ENCODE peak calls at places on chromosomes 16 and 17, in four cellular contexts. I is globus pallidus; P is stimulated activated CD4-positive, alpha-beta T cell treated with anti-CD3 and anti-CD28 coated beads, Interleukin-2, amount 100 ng/mL, for 24 hours; T is bronchial epithelial cell. X is an unnamed sample.
A peak's percentile ranks its signal among the peaks of the same experiment; 100 is the strongest.

GRCh38 chr17:3556239-3556904 is 1.2 kb downstream of the TRPV3 start:
- DNase-seq in I (no peak), P (no peak), T (no peak), X (no peak)

GRCh38 chr17:58285422-58285810 is 4.7 kb upstream of the MPO start:
- DNase-seq in I (no peak), P (no peak), T (no peak), X (no peak)

GRCh38 chr16:68381363-68381724 is 67.0 kb downstream of the SMPD3 start:
- DNase-seq in I (no peak), P (no peak), T (no peak), X (no peak)

GRCh38 chr17:30225919-30226553 is 9.5 kb downstream of the SLC6A4 start:
- DNase-seq in I (no peak), P (no peak), T (no peak), X (no peak)

GRCh38 chr17:81161972-81162371 is 3.3 kb upstream of the PVALEF start:
- DNase-seq in I (no peak), P (no peak), T (no peak), X (no peak)

GRCh38 chr17:74852237-74853047 is 7.2 kb downstream of the GRIN2C start:
- DNase-seq in I (no peak), P (peak; percentile 72), T (peak; percentile 44), X (peak; percentile 88)

GRCh38 chr17:81489012-81489968 is 23.3 kb downstream of the ACTG1 start:
- DNase-seq in I (no peak), P (no peak), T (no peak), X (peak; percentile 69)

GRCh38 chr16:30844671-30845449 is 49.0 kb downstream of the BCL7C start:
- DNase-seq in I (peak; percentile 88), P (peak; percentile 72), T (peak; percentile 77), X (peak; percentile 74)

GRCh38 chr16:53055603-53056527 is 1.1 kb downstream of the CHD9 start:
- DNase-seq in I (peak; percentile 46), P (peak; percentile 7), T (no peak), X (no peak)

GRCh38 chr16:69927056-69927757 is 23.9 kb upstream of the CLEC18A start:
- DNase-seq in I (peak; percentile 73), P (no peak), T (no peak), X (no peak)

GRCh38 chr16:19105891-19106624 is 7.7 kb upstream of the ITPRIPL2 start:
- DNase-seq in I (no peak), P (no peak), T (no peak), X (no peak)

GRCh38 chr16:3171181-3171854 is 16.7 kb upstream of the OR1F1 start:
- DNase-seq in I (no peak), P (peak; percentile 60), T (peak; percentile 33), X (no peak)

GRCh38 chr16:3482659-3483241 is 12.5 kb downstream of the C16orf90 start:
- DNase-seq in I (no peak), P (no peak), T (no peak), X (no peak)

GRCh38 chr16:55291847-55292246 is 32.2 kb upstream of the IRX6 start:
- DNase-seq in I (no peak), P (no peak), T (no peak), X (no peak)

GRCh38 chr17:42311240-42312034 is 23.1 kb downstream of the STAT5A start:
- DNase-seq in I (peak; percentile 72), P (peak; percentile 38), T (peak; percentile 64), X (no peak)

GRCh38 chr17:7587831-7588230 is 2.1 kb downstream of the SOX15 start:
- DNase-seq in I (no peak), P (no peak), T (peak; percentile 75), X (no peak)